ENCODE peak calls at places on chromosome 17, in six cellular contexts. One of them, this sample, is unnamed.

GRCh38 chr17:38440614-38441397 is 12.5 kb downstream of the ARHGAP23 start:
- DNase-seq in prostate gland: no peak
- DNase-seq in body of pancreas: no peak
- DNase-seq in erythroblast: no peak
- DNase-seq in lower leg skin: no peak
- DNase-seq in A549: no peak
- DNase-seq in this sample: no peak

GRCh38 chr17:28474035-28474640 is 694 bp downstream of the SLC13A2 start:
- DNase-seq in prostate gland: no peak
- DNase-seq in body of pancreas: no peak
- DNase-seq in erythroblast: no peak
- DNase-seq in lower leg skin: no peak
- DNase-seq in A549: no peak
- DNase-seq in this sample: no peak

GRCh38 chr17:20207295-20207985 is 198.3 kb downstream of the SPECC1 start:
- DNase-seq in prostate gland: no peak
- DNase-seq in body of pancreas: no peak
- DNase-seq in erythroblast: peak; percentile 90
- DNase-seq in lower leg skin: no peak
- DNase-seq in A549: no peak
- DNase-seq in this sample: no peak

GRCh38 chr17:56594528-56595418 is 1.3 kb downstream of the NOG start:
- DNase-seq in prostate gland: no peak
- DNase-seq in body of pancreas: peak; percentile 3
- DNase-seq in erythroblast: no peak
- DNase-seq in lower leg skin: no peak
- DNase-seq in A549: peak; percentile 42
- DNase-seq in this sample: peak; percentile 33

GRCh38 chr17:50111687-50112655 is 16.8 kb downstream of the PDK2 start:
- DNase-seq in prostate gland: no peak
- DNase-seq in body of pancreas: peak; percentile 75
- DNase-seq in erythroblast: no peak
- DNase-seq in lower leg skin: no peak
- DNase-seq in A549: no peak
- DNase-seq in this sample: no peak

GRCh38 chr17:14303343-14304221 is 2.7 kb downstream of the HS3ST3B1 start:
- DNase-seq in prostate gland: no peak
- DNase-seq in body of pancreas: no peak
- DNase-seq in erythroblast: no peak
- DNase-seq in lower leg skin: no peak
- DNase-seq in A549: no peak
- DNase-seq in this sample: no peak

GRCh38 chr17:142876-143784 is 5.8 kb downstream of the SCGB1C2 start:
- DNase-seq in prostate gland: no peak
- DNase-seq in body of pancreas: peak; percentile 1
- DNase-seq in erythroblast: no peak
- DNase-seq in lower leg skin: peak; percentile 13
- DNase-seq in A549: no peak
- DNase-seq in this sample: no peak

GRCh38 chr17:61338874-61339478 is 60.7 kb upstream of the TBX2 start:
- DNase-seq in prostate gland: no peak
- DNase-seq in body of pancreas: no peak
- DNase-seq in erythroblast: no peak
- DNase-seq in lower leg skin: no peak
- DNase-seq in A549: no peak
- DNase-seq in this sample: no peak

GRCh38 chr17:32946375-32947135 is 18.6 kb downstream of the TMEM98 start:
- DNase-seq in prostate gland: no peak
- DNase-seq in body of pancreas: peak; percentile 42
- DNase-seq in erythroblast: no peak
- DNase-seq in lower leg skin: no peak
- DNase-seq in A549: no peak
- DNase-seq in this sample: no peak

GRCh38 chr17:79114455-79115301 is 40.1 kb downstream of the ENGASE start:
- DNase-seq in prostate gland: peak; percentile 86
- DNase-seq in body of pancreas: peak; percentile 66
- DNase-seq in erythroblast: no peak
- DNase-seq in lower leg skin: no peak
- DNase-seq in A549: no peak
- DNase-seq in this sample: no peak

GRCh38 chr17:21194210-21194609 is 19.8 kb downstream of the TMEM11 start:
- DNase-seq in prostate gland: no peak
- DNase-seq in body of pancreas: no peak
- DNase-seq in erythroblast: no peak
- DNase-seq in lower leg skin: no peak
- DNase-seq in A549: no peak
- DNase-seq in this sample: no peak

GRCh38 chr17:14737984-14738651 is 437.2 kb downstream of the HS3ST3B1 start:
- DNase-seq in prostate gland: peak; percentile 78
- DNase-seq in body of pancreas: peak; percentile 89
- DNase-seq in erythroblast: no peak
- DNase-seq in lower leg skin: peak; percentile 71
- DNase-seq in A549: peak; percentile 99
- DNase-seq in this sample: peak; percentile 59

GRCh38 chr17:41835214-41835799 is 725 bp downstream of the NT5C3B start:
- DNase-seq in prostate gland: no peak
- DNase-seq in body of pancreas: no peak
- DNase-seq in erythroblast: no peak
- DNase-seq in lower leg skin: no peak
- DNase-seq in A549: peak; percentile 22
- DNase-seq in this sample: no peak

GRCh38 chr17:3796822-3797170 is 4.2 kb downstream of the ITGAE start:
- DNase-seq in prostate gland: no peak
- DNase-seq in body of pancreas: no peak
- DNase-seq in erythroblast: no peak
- DNase-seq in lower leg skin: no peak
- DNase-seq in A549: no peak
- DNase-seq in this sample: no peak

GRCh38 chr17:3800362-3801042 is 486 bp downstream of the ITGAE start:
- DNase-seq in prostate gland: no peak
- DNase-seq in body of pancreas: no peak
- DNase-seq in erythroblast: no peak
- DNase-seq in lower leg skin: no peak
- DNase-seq in A549: no peak
- DNase-seq in this sample: no peak

GRCh38 chr17:3801043-3801746 is at the start of gene ITGAE:
- DNase-seq in prostate gland: no peak
- DNase-seq in body of pancreas: no peak
- DNase-seq in erythroblast: no peak
- DNase-seq in lower leg skin: no peak
- DNase-seq in A549: no peak
- DNase-seq in this sample: no peak

GRCh38 chr17:3798273-3799180 is 2.5 kb downstream of the ITGAE start:
- DNase-seq in prostate gland: no peak
- DNase-seq in body of pancreas: no peak
- DNase-seq in erythroblast: no peak
- DNase-seq in lower leg skin: no peak
- DNase-seq in A549: no peak
- DNase-seq in this sample: no peak

DNA sequence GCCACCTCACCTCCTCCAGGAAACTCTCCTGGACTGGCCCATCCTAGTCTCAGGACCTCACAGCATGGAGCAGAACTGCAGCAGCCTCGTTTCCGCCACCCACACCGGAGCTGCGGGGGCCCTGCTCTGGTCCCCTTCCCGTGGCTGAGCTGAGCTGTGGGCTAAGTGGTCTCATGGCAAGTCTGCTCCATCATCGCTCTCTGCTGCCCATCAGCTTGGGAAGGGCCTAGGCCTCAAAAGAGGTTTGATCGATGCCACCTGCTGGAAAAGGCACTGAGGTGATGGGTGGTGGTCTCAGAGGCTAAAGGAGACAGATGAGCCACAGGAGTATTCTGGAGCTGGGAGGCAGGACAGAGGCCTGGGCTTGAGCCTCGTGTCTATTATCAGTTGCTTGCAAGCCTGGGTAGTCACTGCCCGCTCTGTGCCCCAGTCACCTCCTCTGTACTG is 1.8 kb downstream of the ITGAE start:
- DNase-seq in prostate gland: no peak
- DNase-seq in body of pancreas: no peak
- DNase-seq in erythroblast: no peak
- DNase-seq in lower leg skin: no peak
- DNase-seq in A549: no peak
- DNase-seq in this sample: no peak
- TF ChIP-seq POLR2A in prostate gland: no peak
- TF ChIP-seq POLR2A in body of pancreas: no peak
- TF ChIP-seq POLR2A in erythroblast: no peak
- TF ChIP-seq POLR2A in lower leg skin: no peak
- TF ChIP-seq POLR2A in A549: no peak
- TF ChIP-seq POLR2A in this sample: no peak

GRCh38 chr17:17029938-17030337 is 12.3 kb upstream of the MPRIP start:
- DNase-seq in prostate gland: no peak
- DNase-seq in body of pancreas: no peak
- DNase-seq in erythroblast: no peak
- DNase-seq in lower leg skin: no peak
- DNase-seq in A549: no peak
- DNase-seq in this sample: no peak

GRCh38 chr17:17027442-17028058 is 14.7 kb upstream of the MPRIP start:
- DNase-seq in prostate gland: no peak
- DNase-seq in body of pancreas: no peak
- DNase-seq in erythroblast: no peak
- DNase-seq in lower leg skin: no peak
- DNase-seq in A549: no peak
- DNase-seq in this sample: no peak

GRCh38 chr17:17026163-17026562 is 16.1 kb upstream of the MPRIP start:
- DNase-seq in prostate gland: no peak
- DNase-seq in body of pancreas: no peak
- DNase-seq in erythroblast: no peak
- DNase-seq in lower leg skin: no peak
- DNase-seq in A549: no peak
- DNase-seq in this sample: no peak

GRCh38 chr17:17028878-17029535 is 13.2 kb upstream of the MPRIP start:
- DNase-seq in prostate gland: no peak
- DNase-seq in body of pancreas: no peak
- DNase-seq in erythroblast: no peak
- DNase-seq in lower leg skin: no peak
- DNase-seq in A549: no peak
- DNase-seq in this sample: no peak

GRCh38 chr17:17028059-17028877 is 14.0 kb upstream of the MPRIP start:
- DNase-seq in prostate gland: peak; percentile 54
- DNase-seq in body of pancreas: peak; percentile 84
- DNase-seq in erythroblast: peak; percentile 81
- DNase-seq in lower leg skin: peak; percentile 70
- DNase-seq in A549: peak; percentile 99
- DNase-seq in this sample: peak; percentile 96
- TF ChIP-seq POLR2A in prostate gland: no peak
- TF ChIP-seq POLR2A in body of pancreas: no peak
- TF ChIP-seq POLR2A in erythroblast: no peak
- TF ChIP-seq POLR2A in lower leg skin: no peak
- TF ChIP-seq POLR2A in A549: peak; percentile 63
- TF ChIP-seq POLR2A in this sample: peak; percentile 39

GRCh38 chr17:1471490-1471889 is 15.5 kb upstream of the CRK start:
- DNase-seq in prostate gland: no peak
- DNase-seq in body of pancreas: no peak
- DNase-seq in erythroblast: no peak
- DNase-seq in lower leg skin: no peak
- DNase-seq in A549: no peak
- DNase-seq in this sample: no peak

GRCh38 chr17:1473841-1474240 is 17.8 kb upstream of the CRK start:
- DNase-seq in prostate gland: no peak
- DNase-seq in body of pancreas: no peak
- DNase-seq in erythroblast: no peak
- DNase-seq in lower leg skin: no peak
- DNase-seq in A549: no peak
- DNase-seq in this sample: no peak

GRCh38 chr17:1470774-1471462 is 14.9 kb upstream of the CRK start:
- DNase-seq in prostate gland: no peak
- DNase-seq in body of pancreas: no peak
- DNase-seq in erythroblast: no peak
- DNase-seq in lower leg skin: no peak
- DNase-seq in A549: no peak
- DNase-seq in this sample: no peak

GRCh38 chr17:1473170-1473569 is 17.1 kb upstream of the CRK start:
- DNase-seq in prostate gland: no peak
- DNase-seq in body of pancreas: no peak
- DNase-seq in erythroblast: no peak
- DNase-seq in lower leg skin: no peak
- DNase-seq in A549: no peak
- DNase-seq in this sample: no peak

GRCh38 chr17:1471931-1472727 is 16.1 kb upstream of the CRK start:
- DNase-seq in prostate gland: no peak
- DNase-seq in body of pancreas: no peak
- DNase-seq in erythroblast: no peak
- DNase-seq in lower leg skin: no peak
- DNase-seq in A549: no peak
- DNase-seq in this sample: no peak
- TF ChIP-seq POLR2A in prostate gland: no peak
- TF ChIP-seq POLR2A in body of pancreas: no peak
- TF ChIP-seq POLR2A in erythroblast: no peak
- TF ChIP-seq POLR2A in lower leg skin: no peak
- TF ChIP-seq POLR2A in A549: no peak
- TF ChIP-seq POLR2A in this sample: no peak

DNA sequence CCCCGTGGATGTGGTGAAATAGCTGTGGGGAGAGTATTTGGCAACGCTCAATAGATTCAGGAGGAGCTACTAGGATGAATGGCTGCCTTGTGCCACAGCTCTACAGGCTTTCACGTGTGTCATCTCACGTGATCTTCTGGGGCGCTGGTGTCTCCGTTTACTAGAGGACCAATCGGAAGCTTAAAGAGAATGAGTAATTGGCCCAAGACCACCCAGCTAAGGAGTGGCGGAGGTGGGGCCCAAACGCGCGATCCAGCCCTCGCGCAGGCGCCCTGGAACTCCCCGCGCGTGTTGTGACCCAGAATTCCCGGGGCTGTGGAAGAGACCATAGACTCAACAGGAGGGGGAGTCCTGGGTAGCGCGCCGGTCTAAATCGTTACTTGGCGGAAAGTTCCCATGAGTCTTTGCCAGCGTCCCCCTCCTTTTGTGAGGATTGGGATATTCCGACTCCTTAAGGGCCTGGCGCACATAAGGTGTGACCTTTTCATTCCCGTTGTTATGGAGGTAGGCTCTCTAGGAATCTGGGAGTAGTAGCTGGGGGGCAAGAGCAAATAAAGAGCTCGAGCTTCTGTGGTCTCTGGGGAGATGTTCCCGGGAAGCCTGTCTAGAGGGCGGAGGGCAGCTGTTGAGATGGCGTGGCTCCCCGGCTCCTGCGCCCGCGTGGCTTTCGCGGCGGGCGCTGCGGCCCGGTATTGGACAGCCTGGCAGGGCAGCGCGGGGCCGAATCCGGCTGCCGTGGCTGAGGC is 23.4 kb downstream of the TRPV2 start:
- DNase-seq in prostate gland: peak; percentile 94
- DNase-seq in body of pancreas: peak; percentile 98
- DNase-seq in erythroblast: peak; percentile 100
- DNase-seq in lower leg skin: peak; percentile 97
- DNase-seq in A549: peak; percentile 100
- DNase-seq in this sample: peak; percentile 97
- TF ChIP-seq POLR2A in prostate gland: peak; percentile 46
- TF ChIP-seq POLR2A in body of pancreas: peak; percentile 77
- TF ChIP-seq POLR2A in erythroblast: peak; percentile 98
- TF ChIP-seq POLR2A in lower leg skin: no peak
- TF ChIP-seq POLR2A in A549: peak; percentile 96
- TF ChIP-seq POLR2A in this sample: peak; percentile 89